ENCODE peak calls at places on chromosomes 12 and 14, in four cellular contexts. T, R, W and L are unnamed samples.

GRCh38 chr12:2614341-2614740 is 180.4 kb upstream of the FKBP4 start:
- DNase-seq in T (no peak), R (no peak), W (no peak), L (no peak)

GRCh38 chr14:29085546-29085945 is 319.0 kb downstream of the FOXG1 start:
- DNase-seq in T (no peak), R (peak), W (no peak), L (peak)

GRCh38 chr12:60205500-60205899 is 609.7 kb downstream of the SLC16A7 start:
- DNase-seq in T (no peak), R (no peak), W (no peak), L (no peak)

GRCh38 chr14:68040633-68041369 is 221.2 kb downstream of the RAD51B start:
- DNase-seq in T (no peak), R (no peak), W (no peak), L (no peak)

GRCh38 chr12:9083793-9084192 is 31.9 kb downstream of the A2M start:
- DNase-seq in T (no peak), R (no peak), W (no peak), L (no peak)

GRCh38 chr12:105315726-105316125 is 14.8 kb upstream of the C12orf75 start:
- DNase-seq in T (peak), R (no peak), W (no peak), L (no peak)

GRCh38 chr14:102849522-102850379 is 72.5 kb downstream of the TRAF3 start:
- DNase-seq in T (no peak), R (no peak), W (no peak), L (no peak)

GRCh38 chr12:96210376-96211055 is 16.3 kb downstream of the ELK3 start:
- DNase-seq in T (no peak), R (no peak), W (no peak), L (no peak)

GRCh38 chr12:63150255-63151060 is 543 bp downstream of the AVPR1A start:
- DNase-seq in T (no peak), R (peak), W (peak), L (peak)

GRCh38 chr14:33646692-33647260 is 304.1 kb downstream of the EGLN3 start:
- DNase-seq in T (no peak), R (no peak), W (no peak), L (no peak)

GRCh38 chr14:59126714-59127436 is 61.6 kb upstream of the DAAM1 start:
- DNase-seq in T (peak), R (no peak), W (no peak), L (peak)

GRCh38 chr12:79435742-79436141 is 255.0 kb downstream of the PAWR start:
- DNase-seq in T (no peak), R (no peak), W (no peak), L (no peak)

GRCh38 chr14:26791117-26791806 is 193.4 kb upstream of the NOVA1 start:
- DNase-seq in T (no peak), R (no peak), W (no peak), L (no peak)

GRCh38 chr12:5260086-5260485 is 171.8 kb upstream of the NTF3 start:
- DNase-seq in T (no peak), R (no peak), W (no peak), L (no peak)

GRCh38 chr12:27554421-27555186 is 30.6 kb downstream of the PPFIBP1 start:
- DNase-seq in T (peak), R (no peak), W (no peak), L (no peak)
- H3K4me3 ChIP-seq in T (no peak), R (no peak), W (no peak), L (no peak)

DNA sequence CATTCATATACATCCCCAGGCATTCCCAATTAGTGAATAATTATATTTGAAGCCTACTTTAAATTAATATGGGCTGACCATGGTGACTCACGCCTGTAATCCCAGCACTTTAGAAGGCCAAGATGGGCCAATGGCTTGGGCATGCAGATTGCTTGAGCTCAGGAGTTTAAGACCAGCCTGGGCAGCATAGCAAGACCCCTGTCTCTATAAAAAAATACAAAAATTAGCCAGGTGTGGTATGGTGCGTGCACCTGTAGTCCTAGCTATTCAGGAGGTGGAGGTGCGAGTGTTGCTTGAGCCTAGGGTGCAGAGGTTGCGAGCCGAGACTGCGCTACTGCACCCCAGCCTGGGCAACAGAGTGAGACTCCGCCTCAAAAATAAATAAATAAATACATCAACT is 7.6 kb upstream of the ARID2 start:
- DNase-seq in T (no peak), R (no peak), W (no peak), L (no peak)
- H3K4me3 ChIP-seq in T (no peak), R (no peak), W (no peak), L (no peak)

GRCh38 chr14:69879175-69880047 is at the start of gene SMOC1:
- DNase-seq in T (no peak), R (peak), W (no peak), L (no peak)

GRCh38 chr14:69880051-69880487 is 853 bp downstream of the SMOC1 start:
- DNase-seq in T (no peak), R (no peak), W (no peak), L (no peak)

GRCh38 chr14:69882086-69882864 is 3.1 kb downstream of the SMOC1 start:
- DNase-seq in T (no peak), R (no peak), W (no peak), L (no peak)

GRCh38 chr14:69882915-69883314 is 3.7 kb downstream of the SMOC1 start:
- DNase-seq in T (no peak), R (no peak), W (no peak), L (no peak)

GRCh38 chr14:69880851-69881250 is 1.6 kb downstream of the SMOC1 start:
- DNase-seq in T (no peak), R (no peak), W (no peak), L (no peak)
- H3K4me3 ChIP-seq in T (no peak), R (no peak), W (no peak), L (no peak)

DNA sequence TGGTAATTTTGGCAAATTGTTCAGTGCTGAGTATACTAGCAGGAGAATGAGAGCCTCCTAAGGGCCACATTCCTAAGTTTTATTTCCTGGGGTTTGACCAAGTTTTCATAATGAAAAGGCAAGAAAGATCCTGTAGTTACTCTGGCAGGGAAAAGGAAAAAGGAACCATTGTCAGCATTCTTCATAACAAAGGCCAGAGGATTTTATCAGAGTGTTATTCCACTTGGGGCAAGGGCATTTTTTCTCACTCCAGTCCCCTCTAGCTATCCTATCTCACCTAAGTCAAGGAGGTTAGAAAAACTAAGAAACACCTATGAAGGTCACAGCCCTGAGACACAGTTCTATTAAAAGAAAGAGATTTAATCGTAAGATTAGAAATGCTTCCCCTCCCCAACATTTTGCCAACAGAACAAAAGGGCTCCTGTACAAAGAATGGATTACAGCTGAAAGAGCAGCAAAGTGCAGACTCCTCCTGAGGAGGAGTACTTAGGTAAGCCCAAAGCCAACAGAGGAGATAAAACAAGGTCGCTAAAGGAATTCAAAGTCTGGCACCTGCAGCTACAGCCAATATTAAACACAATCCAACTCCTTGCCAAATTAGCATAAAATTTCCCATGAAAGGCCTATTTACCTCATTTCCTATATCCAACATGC is 162.4 kb downstream of the GALC start:
- DNase-seq in T (no peak), R (no peak), W (no peak), L (no peak)
- H3K4me3 ChIP-seq in T (no peak), R (no peak), W (no peak), L (no peak)

GRCh38 chr12:6613015-6613775 is 6.0 kb upstream of the CHD4 start:
- DNase-seq in T (peak), R (no peak), W (peak), L (peak)
- H3K4me3 ChIP-seq in T (no peak), R (peak), W (peak), L (peak)

DNA sequence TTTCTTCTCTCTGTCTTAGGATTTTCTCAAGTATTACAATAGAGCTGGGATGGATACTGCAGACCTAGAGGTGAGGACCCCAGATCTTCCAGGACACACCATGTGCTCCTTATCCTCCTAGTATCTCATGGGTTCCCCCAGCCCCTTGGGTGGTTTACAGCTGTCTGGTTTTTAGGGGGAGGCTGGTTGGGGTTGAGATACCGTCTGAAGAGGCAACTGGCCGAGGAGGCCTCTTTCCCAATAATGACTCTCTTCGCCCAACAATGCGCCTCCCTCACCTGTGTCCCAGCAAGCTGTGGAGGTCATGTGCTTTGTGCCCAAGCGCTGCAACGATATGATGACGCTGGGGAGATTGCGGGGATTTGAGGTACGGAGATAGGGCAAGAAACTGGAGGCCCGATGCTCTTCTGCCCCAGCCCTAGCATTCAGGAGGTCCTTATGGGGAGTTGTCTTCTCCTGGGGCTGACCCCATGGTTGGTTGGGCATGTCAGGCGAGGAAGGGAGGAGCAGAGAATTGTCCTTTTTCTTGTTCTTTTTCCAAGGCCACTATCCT is 3.8 kb downstream of the ARHGEF25 start:
- DNase-seq in T (no peak), R (no peak), W (no peak), L (no peak)
- H3K4me3 ChIP-seq in T (no peak), R (no peak), W (no peak), L (no peak)

DNA sequence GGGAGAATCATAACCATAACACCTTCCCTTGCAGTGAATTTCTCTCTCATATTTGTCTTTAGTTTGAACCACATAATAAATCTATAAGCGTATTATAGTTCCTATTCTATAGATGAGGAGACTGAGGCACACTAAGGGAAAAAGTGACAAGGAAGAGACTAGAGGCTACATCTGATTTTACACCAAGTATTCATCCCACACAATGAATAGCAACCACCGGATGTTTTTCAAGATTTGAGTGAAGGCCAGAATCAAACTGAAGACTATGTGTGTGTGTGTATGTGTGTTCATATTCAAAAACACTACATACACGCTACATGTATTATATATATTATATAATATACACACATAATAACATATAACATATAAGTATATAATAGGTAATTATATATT is 4.7 kb downstream of the ASB2 start:
- DNase-seq in T (no peak), R (no peak), W (no peak), L (no peak)
- H3K4me3 ChIP-seq in T (no peak), R (no peak), W (no peak), L (no peak)